ENCODE peak calls at places on chromosomes 1 and 21, in six cellular contexts. Y, Z, R, K, W and V are unnamed samples.

GRCh38 chr1:14298806-14299205 is 299.7 kb upstream of the KAZN start:
- DNase-seq in Y (no peak), Z (no peak), R (no peak), K (no peak), W (no peak), V (no peak)

GRCh38 chr1:24566266-24566867 is 10.5 kb downstream of the NCMAP start:
- DNase-seq in Y (no peak), Z (no peak), R (no peak), K (no peak), W (no peak), V (no peak)

GRCh38 chr1:40783001-40783905 is at the start of gene KCNQ4:
- DNase-seq in Y (peak; percentile 80), Z (no peak), R (no peak), K (no peak), W (peak; percentile 70), V (no peak)

GRCh38 chr1:66618390-66618789 is 84.4 kb downstream of the SGIP1 start:
- DNase-seq in Y (no peak), Z (no peak), R (no peak), K (no peak), W (no peak), V (no peak)

GRCh38 chr21:36511484-36512227 is 31.7 kb upstream of the CLDN14 start:
- DNase-seq in Y (no peak), Z (no peak), R (no peak), K (no peak), W (no peak), V (peak; percentile 53)

GRCh38 chr1:172928412-172928811 is 122.3 kb downstream of the TNFSF18 start:
- DNase-seq in Y (no peak), Z (no peak), R (no peak), K (no peak), W (no peak), V (no peak)

GRCh38 chr1:56404561-56405030 is 174.8 kb downstream of the PLPP3 start:
- DNase-seq in Y (peak; percentile 79), Z (no peak), R (no peak), K (no peak), W (no peak), V (no peak)

GRCh38 chr1:31736675-31737074 is 27.5 kb downstream of the ADGRB2 start:
- DNase-seq in Y (no peak), Z (no peak), R (no peak), K (no peak), W (no peak), V (no peak)

GRCh38 chr1:26225033-26225831 is 8.8 kb upstream of the CEP85 start:
- DNase-seq in Y (peak; percentile 85), Z (peak; percentile 69), R (peak; percentile 5), K (no peak), W (peak; percentile 93), V (no peak)

GRCh38 chr21:17441370-17441769 is 71.5 kb upstream of the CXADR start:
- DNase-seq in Y (no peak), Z (no peak), R (no peak), K (no peak), W (no peak), V (no peak)

GRCh38 chr1:7795406-7795805 is 11.3 kb downstream of the PER3 start:
- DNase-seq in Y (no peak), Z (no peak), R (no peak), K (no peak), W (no peak), V (no peak)

GRCh38 chr21:26966360-26966977 is 419 bp downstream of the ADAMTS5 start:
- DNase-seq in Y (no peak), Z (no peak), R (no peak), K (no peak), W (peak; percentile 63), V (no peak)

GRCh38 chr1:15020943-15021745 is 132.4 kb upstream of the TMEM51 start:
- DNase-seq in Y (no peak), Z (no peak), R (no peak), K (no peak), W (no peak), V (no peak)

GRCh38 chr1:47593598-47594285 is 155.9 kb downstream of the FOXD2 start:
- DNase-seq in Y (no peak), Z (no peak), R (no peak), K (no peak), W (no peak), V (no peak)

GRCh38 chr1:163410073-163410522 is 88.3 kb downstream of the NUF2 start:
- DNase-seq in Y (no peak), Z (peak; percentile 5), R (no peak), K (no peak), W (peak; percentile 79), V (peak; percentile 7)

GRCh38 chr1:34268311-34269042 is 91.8 kb downstream of the C1orf94 start:
- DNase-seq in Y (no peak), Z (no peak), R (no peak), K (no peak), W (no peak), V (no peak)

GRCh38 chr1:28122183-28122582 is 33.8 kb upstream of the EYA3 start:
- DNase-seq in Y (no peak), Z (no peak), R (no peak), K (no peak), W (no peak), V (no peak)

GRCh38 chr1:58724483-58724882 is 24.6 kb upstream of the MYSM1 start:
- DNase-seq in Y (no peak), Z (no peak), R (no peak), K (no peak), W (no peak), V (no peak)

GRCh38 chr1:39936724-39937491 is 18.0 kb upstream of the MFSD2A start:
- DNase-seq in Y (no peak), Z (no peak), R (no peak), K (no peak), W (no peak), V (no peak)